ENCODE peak calls at places on chromosomes 1 and 21, in eight cellular contexts. One of them, this sample, is unnamed.

GRCh38 chr1:18899363-18900049 is 2.8 kb downstream of the ALDH4A1 start:
- DNase-seq in LoVo: no peak
- DNase-seq in pancreas: no peak
- DNase-seq in RPMI8226: no peak
- DNase-seq in lower lobe of right lung: no peak
- DNase-seq in PC-9: no peak
- DNase-seq in stimulated activated CD4-positive, alpha-beta T cell treated with anti-CD3 and anti-CD28 coated beads, TNF-alpha, amount 100 ng/mL, for 24 hours: no peak
- DNase-seq in SJSA1: no peak
- DNase-seq in this sample: no peak

GRCh38 chr1:56967900-56968832 is 2.4 kb upstream of the C8B start:
- DNase-seq in LoVo: no peak
- DNase-seq in pancreas: peak; percentile 63
- DNase-seq in RPMI8226: peak; percentile 23
- DNase-seq in lower lobe of right lung: peak; percentile 51
- DNase-seq in PC-9: peak; percentile 16
- DNase-seq in stimulated activated CD4-positive, alpha-beta T cell treated with anti-CD3 and anti-CD28 coated beads, TNF-alpha, amount 100 ng/mL, for 24 hours: no peak
- DNase-seq in SJSA1: peak; percentile 12
- DNase-seq in this sample: no peak

GRCh38 chr1:94209425-94209824 is 28.0 kb downstream of the ARHGAP29 start:
- DNase-seq in LoVo: no peak
- DNase-seq in pancreas: no peak
- DNase-seq in RPMI8226: no peak
- DNase-seq in lower lobe of right lung: no peak
- DNase-seq in PC-9: no peak
- DNase-seq in stimulated activated CD4-positive, alpha-beta T cell treated with anti-CD3 and anti-CD28 coated beads, TNF-alpha, amount 100 ng/mL, for 24 hours: no peak
- DNase-seq in SJSA1: no peak
- DNase-seq in this sample: no peak

GRCh38 chr21:38428211-38428610 is 70.1 kb downstream of the ERG start:
- DNase-seq in LoVo: no peak
- DNase-seq in pancreas: no peak
- DNase-seq in RPMI8226: no peak
- DNase-seq in lower lobe of right lung: no peak
- DNase-seq in PC-9: no peak
- DNase-seq in stimulated activated CD4-positive, alpha-beta T cell treated with anti-CD3 and anti-CD28 coated beads, TNF-alpha, amount 100 ng/mL, for 24 hours: no peak
- DNase-seq in SJSA1: no peak
- DNase-seq in this sample: no peak

GRCh38 chr1:184507604-184508289 is 120.9 kb downstream of the C1orf21 start:
- DNase-seq in LoVo: no peak
- DNase-seq in pancreas: no peak
- DNase-seq in RPMI8226: no peak
- DNase-seq in lower lobe of right lung: no peak
- DNase-seq in PC-9: no peak
- DNase-seq in stimulated activated CD4-positive, alpha-beta T cell treated with anti-CD3 and anti-CD28 coated beads, TNF-alpha, amount 100 ng/mL, for 24 hours: no peak
- DNase-seq in SJSA1: no peak
- DNase-seq in this sample: no peak

GRCh38 chr1:226954337-226954736 is 14.2 kb downstream of the COQ8A start:
- DNase-seq in LoVo: no peak
- DNase-seq in pancreas: no peak
- DNase-seq in RPMI8226: no peak
- DNase-seq in lower lobe of right lung: no peak
- DNase-seq in PC-9: no peak
- DNase-seq in stimulated activated CD4-positive, alpha-beta T cell treated with anti-CD3 and anti-CD28 coated beads, TNF-alpha, amount 100 ng/mL, for 24 hours: no peak
- DNase-seq in SJSA1: no peak
- DNase-seq in this sample: no peak

GRCh38 chr1:206125366-206125765 is 8.2 kb upstream of the AVPR1B start:
- DNase-seq in LoVo: no peak
- DNase-seq in pancreas: no peak
- DNase-seq in RPMI8226: no peak
- DNase-seq in lower lobe of right lung: no peak
- DNase-seq in PC-9: no peak
- DNase-seq in stimulated activated CD4-positive, alpha-beta T cell treated with anti-CD3 and anti-CD28 coated beads, TNF-alpha, amount 100 ng/mL, for 24 hours: no peak
- DNase-seq in SJSA1: no peak
- DNase-seq in this sample: no peak

GRCh38 chr1:160639652-160640051 is 7.2 kb downstream of the SLAMF1 start:
- DNase-seq in LoVo: peak; percentile 2
- DNase-seq in pancreas: no peak
- DNase-seq in RPMI8226: peak; percentile 20
- DNase-seq in lower lobe of right lung: no peak
- DNase-seq in PC-9: no peak
- DNase-seq in stimulated activated CD4-positive, alpha-beta T cell treated with anti-CD3 and anti-CD28 coated beads, TNF-alpha, amount 100 ng/mL, for 24 hours: no peak
- DNase-seq in SJSA1: no peak
- DNase-seq in this sample: peak; percentile 25

GRCh38 chr21:26194811-26195251 is 24.3 kb upstream of the APP start:
- DNase-seq in LoVo: no peak
- DNase-seq in pancreas: no peak
- DNase-seq in RPMI8226: no peak
- DNase-seq in lower lobe of right lung: no peak
- DNase-seq in PC-9: no peak
- DNase-seq in stimulated activated CD4-positive, alpha-beta T cell treated with anti-CD3 and anti-CD28 coated beads, TNF-alpha, amount 100 ng/mL, for 24 hours: no peak
- DNase-seq in SJSA1: no peak
- DNase-seq in this sample: no peak

GRCh38 chr21:42668620-42669019 is 15.2 kb downstream of the PDE9A start:
- DNase-seq in LoVo: no peak
- DNase-seq in pancreas: no peak
- DNase-seq in RPMI8226: no peak
- DNase-seq in lower lobe of right lung: no peak
- DNase-seq in PC-9: no peak
- DNase-seq in stimulated activated CD4-positive, alpha-beta T cell treated with anti-CD3 and anti-CD28 coated beads, TNF-alpha, amount 100 ng/mL, for 24 hours: no peak
- DNase-seq in SJSA1: no peak
- DNase-seq in this sample: peak; percentile 39

GRCh38 chr1:6867688-6868370 is 82.6 kb downstream of the CAMTA1 start:
- DNase-seq in LoVo: no peak
- DNase-seq in pancreas: no peak
- DNase-seq in RPMI8226: no peak
- DNase-seq in lower lobe of right lung: no peak
- DNase-seq in PC-9: no peak
- DNase-seq in stimulated activated CD4-positive, alpha-beta T cell treated with anti-CD3 and anti-CD28 coated beads, TNF-alpha, amount 100 ng/mL, for 24 hours: no peak
- DNase-seq in SJSA1: peak; percentile 47
- DNase-seq in this sample: no peak

GRCh38 chr1:47569681-47570470 is 132.0 kb downstream of the FOXD2 start:
- DNase-seq in LoVo: peak; percentile 90
- DNase-seq in pancreas: peak; percentile 61
- DNase-seq in RPMI8226: no peak
- DNase-seq in lower lobe of right lung: peak; percentile 70
- DNase-seq in PC-9: peak; percentile 60
- DNase-seq in stimulated activated CD4-positive, alpha-beta T cell treated with anti-CD3 and anti-CD28 coated beads, TNF-alpha, amount 100 ng/mL, for 24 hours: no peak
- DNase-seq in SJSA1: peak; percentile 90
- DNase-seq in this sample: no peak

GRCh38 chr1:151773698-151774097 is 10.4 kb upstream of the MRPL9 start:
- DNase-seq in LoVo: no peak
- DNase-seq in pancreas: no peak
- DNase-seq in RPMI8226: no peak
- DNase-seq in lower lobe of right lung: no peak
- DNase-seq in PC-9: peak; percentile 20
- DNase-seq in stimulated activated CD4-positive, alpha-beta T cell treated with anti-CD3 and anti-CD28 coated beads, TNF-alpha, amount 100 ng/mL, for 24 hours: no peak
- DNase-seq in SJSA1: no peak
- DNase-seq in this sample: no peak

GRCh38 chr1:108880850-108881249 is 4.1 kb downstream of the GPSM2 start:
- DNase-seq in LoVo: no peak
- DNase-seq in pancreas: no peak
- DNase-seq in RPMI8226: no peak
- DNase-seq in lower lobe of right lung: no peak
- DNase-seq in PC-9: no peak
- DNase-seq in stimulated activated CD4-positive, alpha-beta T cell treated with anti-CD3 and anti-CD28 coated beads, TNF-alpha, amount 100 ng/mL, for 24 hours: no peak
- DNase-seq in SJSA1: no peak
- DNase-seq in this sample: no peak

GRCh38 chr1:241642593-241642944 is 2.4 kb upstream of the CHML start:
- DNase-seq in LoVo: no peak
- DNase-seq in pancreas: no peak
- DNase-seq in RPMI8226: no peak
- DNase-seq in lower lobe of right lung: no peak
- DNase-seq in PC-9: no peak
- DNase-seq in stimulated activated CD4-positive, alpha-beta T cell treated with anti-CD3 and anti-CD28 coated beads, TNF-alpha, amount 100 ng/mL, for 24 hours: no peak
- DNase-seq in SJSA1: no peak
- DNase-seq in this sample: peak; percentile 39

GRCh38 chr1:151371744-151372410 is 628 bp downstream of the SELENBP1 start:
- DNase-seq in LoVo: no peak
- DNase-seq in pancreas: peak; percentile 63
- DNase-seq in RPMI8226: no peak
- DNase-seq in lower lobe of right lung: peak; percentile 67
- DNase-seq in PC-9: peak; percentile 17
- DNase-seq in stimulated activated CD4-positive, alpha-beta T cell treated with anti-CD3 and anti-CD28 coated beads, TNF-alpha, amount 100 ng/mL, for 24 hours: no peak
- DNase-seq in SJSA1: peak; percentile 35
- DNase-seq in this sample: peak; percentile 64